ENCODE peak calls at places on chromosomes 12 and 14, in eight cellular contexts. C is CD4-positive, alpha-beta memory T cell; D is astrocyte; K is A549; Q is RWPE2; R is breast epithelium; E is CD8-positive, alpha-beta T cell; W is H9. H is an unnamed sample. For H3K4me1, the result is how much of the 10 kb centered on the place peaks cover.

GRCh38 chr14:70133461-70133860 is 55.3 kb downstream of the SLC8A3 start:
- DNase-seq in C (no peak), D (no peak), K (no peak), Q (no peak), R (no peak), E (no peak), W (no peak), H (no peak)

GRCh38 chr12:80754259-80754658 is 37.5 kb downstream of the MYF5 start:
- DNase-seq in C (no peak), D (no peak), K (no peak), Q (no peak), R (no peak), E (no peak), W (no peak), H (no peak)

GRCh38 chr12:34297126-34297789 is 275.0 kb downstream of the ALG10 start:
- DNase-seq in C (no peak), D (no peak), K (no peak), Q (no peak), R (peak), E (no peak), W (no peak), H (no peak)

GRCh38 chr12:40693503-40693863 is 1.2 kb downstream of the CNTN1 start:
- DNase-seq in C (no peak), D (no peak), K (peak), Q (no peak), R (no peak), E (no peak), W (peak), H (peak)

GRCh38 chr12:53298154-53298553 is 1.3 kb upstream of the MYG1 start:
- DNase-seq in C (no peak), D (peak), K (no peak), Q (no peak), R (no peak), E (no peak), W (no peak), H (no peak)

GRCh38 chr14:69398818-69399210 is 322 bp downstream of the SLC39A9 start:
- DNase-seq in C (no peak), D (no peak), K (no peak), Q (no peak), R (no peak), E (no peak), W (no peak), H (no peak)

GRCh38 chr12:125455556-125455955 is 390.3 kb downstream of the AACS start:
- DNase-seq in C (no peak), D (no peak), K (no peak), Q (no peak), R (no peak), E (no peak), W (no peak), H (peak)

GRCh38 chr12:55906056-55906455 is 21.6 kb downstream of the PYM1 start:
- DNase-seq in C (no peak), D (peak), K (no peak), Q (no peak), R (no peak), E (no peak), W (no peak), H (no peak)

GRCh38 chr12:4960030-4960429 is 50.3 kb downstream of the KCNA1 start:
- DNase-seq in C (no peak), D (no peak), K (peak), Q (no peak), R (no peak), E (no peak), W (no peak), H (peak)

GRCh38 chr14:37257651-37258050 is 59.9 kb downstream of the MIPOL1 start:
- DNase-seq in C (no peak), D (no peak), K (no peak), Q (no peak), R (no peak), E (no peak), W (no peak), H (no peak)

GRCh38 chr12:6462234-6462995 is 8.1 kb downstream of the VAMP1 start:
- DNase-seq in C (no peak), D (no peak), K (no peak), Q (no peak), R (no peak), E (no peak), W (no peak), H (no peak)

GRCh38 chr12:69985656-69986055 is 160.6 kb downstream of the MYRFL start:
- DNase-seq in C (no peak), D (no peak), K (peak), Q (no peak), R (no peak), E (no peak), W (peak), H (peak)

GRCh38 chr12:6724409-6724797 is 557 bp downstream of the COPS7A start:
- DNase-seq in C (no peak), D (no peak), K (peak), Q (no peak), R (no peak), E (peak), W (no peak), H (no peak)

GRCh38 chr14:81818271-81818670 is 284.6 kb upstream of the SEL1L start:
- DNase-seq in C (no peak), D (no peak), K (no peak), Q (no peak), R (no peak), E (no peak), W (no peak), H (no peak)

GRCh38 chr12:40946612-40947194 is 241.4 kb upstream of the PDZRN4 start:
- DNase-seq in C (peak), D (peak), K (peak), Q (no peak), R (no peak), E (no peak), W (no peak), H (no peak)

GRCh38 chr14:57060276-57060956 is 208.3 kb downstream of the EXOC5 start:
- DNase-seq in C (no peak), D (no peak), K (no peak), Q (no peak), R (no peak), E (no peak), W (no peak), H (peak)

GRCh38 chr12:85007836-85008235 is 28.2 kb downstream of the TSPAN19 start:
- DNase-seq in C (no peak), D (no peak), K (peak), Q (no peak), R (no peak), E (no peak), W (no peak), H (no peak)

GRCh38 chr12:110670161-110670701 is 18.7 kb downstream of the HVCN1 start:
- DNase-seq in C (no peak), D (no peak), K (no peak), Q (no peak), R (no peak), E (peak), W (no peak), H (no peak)

GRCh38 chr14:53542692-53543091 is 389.6 kb upstream of the DDHD1 start:
- DNase-seq in C (no peak), D (peak), K (peak), Q (no peak), R (no peak), E (no peak), W (no peak), H (no peak)

GRCh38 chr12:6322352-6322751 is 11.9 kb downstream of the PLEKHG6 start:
- DNase-seq in C (no peak), D (no peak), K (no peak), Q (no peak), R (no peak), E (no peak), W (no peak), H (peak)

GRCh38 chr12:16636435-16637055 is 30.6 kb upstream of the LMO3 start:
- DNase-seq in C (no peak), D (no peak), K (no peak), Q (no peak), R (no peak), E (no peak), W (no peak), H (no peak)

GRCh38 chr14:74309125-74309654 is 6.5 kb upstream of the ABCD4 start:
- DNase-seq in C (no peak), D (no peak), K (no peak), Q (no peak), R (no peak), E (no peak), W (no peak), H (no peak)

GRCh38 chr12:75672212-75672611 is 160.8 kb upstream of the KRR1 start:
- DNase-seq in C (no peak), D (no peak), K (no peak), Q (no peak), R (no peak), E (no peak), W (no peak), H (no peak)

GRCh38 chr14:20386276-20386855 is 26.9 kb downstream of the TEP1 start:
- DNase-seq in C (no peak), D (no peak), K (no peak), Q (no peak), R (no peak), E (no peak), W (no peak), H (no peak)

DNA sequence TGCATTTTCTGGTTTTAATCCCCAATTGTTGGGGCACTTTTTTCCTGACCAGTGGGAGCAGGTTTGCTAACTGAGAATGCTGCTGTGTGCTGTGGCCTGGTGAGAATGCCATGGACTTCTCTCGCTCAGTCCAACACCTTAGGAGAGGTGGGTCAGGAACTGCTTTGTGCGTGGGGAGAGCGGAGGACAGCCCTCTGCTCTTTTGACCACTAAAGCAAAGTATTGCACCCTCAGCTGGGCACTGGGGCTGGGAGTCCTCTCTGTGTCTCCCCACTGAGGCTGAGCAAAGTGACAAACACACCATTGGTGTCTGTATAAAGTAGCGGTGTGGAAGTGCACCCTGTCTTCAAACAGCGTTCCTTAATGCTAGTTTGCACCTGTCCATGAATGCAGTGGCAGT is 136.2 kb downstream of the SAMD4A start:
- DNase-seq in C (no peak), D (no peak), K (no peak), Q (no peak), R (no peak), E (no peak), W (no peak), H (no peak)
- H3K4me1 ChIP-seq in C (under half), D (under half), K (under half), Q (under half), R (under half), E (under half), W (under half), H (under half)

GRCh38 chr12:27531916-27532315 is 7.9 kb downstream of the PPFIBP1 start:
- DNase-seq in C (no peak), D (no peak), K (no peak), Q (no peak), R (no peak), E (no peak), W (no peak), H (no peak)
- H3K4me1 ChIP-seq in C (under half), D (under half), K (under half), Q (under half), R (under half), E (under half), W (under half), H (under half)

GRCh38 chr14:90547250-90547649 is 150.4 kb downstream of the CALM1 start:
- DNase-seq in C (no peak), D (no peak), K (no peak), Q (no peak), R (no peak), E (no peak), W (no peak), H (no peak)
- H3K4me1 ChIP-seq in C (under half), D (under half), K (under half), Q (under half), R (under half), E (under half), W (under half), H (under half)

GRCh38 chr14:65290830-65291229 is 121.7 kb upstream of the FUT8 start:
- DNase-seq in C (no peak), D (peak), K (peak), Q (peak), R (no peak), E (no peak), W (no peak), H (no peak)
- H3K4me1 ChIP-seq in C (half or more), D (under half), K (under half), Q (under half), R (under half), E (half or more), W (under half), H (under half)

DNA sequence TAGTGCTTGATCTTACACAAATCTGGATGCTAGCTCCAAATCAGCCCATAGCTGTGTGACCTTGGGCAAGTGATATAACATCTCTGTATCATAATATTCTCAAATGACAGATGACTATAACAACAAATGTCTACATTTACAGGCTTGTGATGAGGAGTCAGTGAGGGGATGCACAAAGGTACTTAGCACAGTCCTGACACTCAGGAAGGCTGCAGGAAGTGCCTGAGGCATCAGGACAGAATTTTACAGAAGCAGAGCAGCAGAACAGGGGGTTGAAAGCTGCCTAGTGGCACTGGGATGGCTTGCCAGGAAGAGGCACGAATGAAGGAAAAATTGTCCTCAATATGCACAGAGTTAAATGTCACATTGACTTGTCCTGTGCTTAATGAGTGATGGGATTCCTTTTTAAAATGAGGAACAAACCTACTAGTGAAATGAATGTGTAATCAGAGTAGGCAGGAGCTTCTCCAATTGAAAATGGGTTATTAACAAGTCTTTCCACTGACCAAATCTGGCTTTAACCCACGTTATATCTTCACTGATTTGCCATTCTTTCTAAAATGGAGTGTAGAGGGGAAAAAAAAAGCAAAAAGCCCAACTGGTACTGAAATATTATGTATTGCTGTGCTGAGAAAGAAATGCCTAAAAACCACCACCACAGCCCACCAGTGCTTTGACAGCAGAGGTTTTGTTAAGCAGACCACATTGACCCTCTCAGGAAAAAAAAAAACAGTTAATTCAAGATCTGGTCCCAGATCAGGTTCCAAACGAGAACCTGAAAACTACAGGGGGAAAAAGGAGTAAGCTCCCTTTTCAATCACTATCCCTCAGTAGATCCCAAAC is 11.6 kb downstream of the BTG1 start:
- DNase-seq in C (no peak), D (no peak), K (no peak), Q (no peak), R (no peak), E (no peak), W (no peak), H (no peak)
- H3K4me1 ChIP-seq in C (half or more), D (under half), K (half or more), Q (half or more), R (under half), E (half or more), W (under half), H (under half)

GRCh38 chr14:99216191-99216590 is 55.8 kb downstream of the BCL11B start:
- DNase-seq in C (no peak), D (no peak), K (no peak), Q (peak), R (no peak), E (no peak), W (no peak), H (no peak)

GRCh38 chr14:99215277-99215676 is 56.7 kb downstream of the BCL11B start:
- DNase-seq in C (no peak), D (peak), K (no peak), Q (no peak), R (no peak), E (no peak), W (no peak), H (no peak)

GRCh38 chr14:99214701-99215100 is 57.3 kb downstream of the BCL11B start:
- DNase-seq in C (no peak), D (no peak), K (no peak), Q (no peak), R (no peak), E (no peak), W (no peak), H (no peak)

GRCh38 chr14:99217066-99217465 is 54.9 kb downstream of the BCL11B start:
- DNase-seq in C (no peak), D (no peak), K (no peak), Q (no peak), R (no peak), E (no peak), W (no peak), H (no peak)

DNA sequence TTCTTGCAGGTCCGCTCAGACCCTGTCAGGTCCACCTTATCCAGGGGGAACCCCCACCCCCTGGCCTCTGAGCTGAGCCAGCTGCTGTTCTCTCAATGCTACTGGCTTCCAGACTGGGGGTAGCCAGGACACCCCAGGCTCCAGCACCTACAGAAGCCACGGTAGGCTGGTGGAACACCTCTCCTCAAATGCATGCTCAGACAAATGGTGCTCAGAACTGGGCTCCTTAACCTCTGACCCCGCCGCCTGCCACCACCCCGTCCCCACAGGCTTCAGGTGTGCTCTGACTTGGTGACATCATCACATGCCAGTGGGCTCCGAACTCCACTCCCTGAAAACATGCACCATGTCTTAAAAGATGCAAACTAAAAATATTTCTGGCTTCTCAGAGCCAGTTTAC is 54.4 kb downstream of the BCL11B start:
- DNase-seq in C (no peak), D (no peak), K (no peak), Q (peak), R (no peak), E (no peak), W (no peak), H (no peak)
- H3K4me1 ChIP-seq in C (half or more), D (under half), K (under half), Q (under half), R (under half), E (half or more), W (under half), H (under half)

GRCh38 chr12:92552412-92553108 is 150.2 kb upstream of the PLEKHG7 start:
- DNase-seq in C (no peak), D (peak), K (peak), Q (no peak), R (no peak), E (no peak), W (no peak), H (no peak)
- H3K4me1 ChIP-seq in C (under half), D (under half), K (under half), Q (under half), R (under half), E (under half), W (under half), H (under half)

GRCh38 chr14:21526672-21527319 is 650 bp upstream of the SALL2 start:
- DNase-seq in C (no peak), D (no peak), K (no peak), Q (no peak), R (no peak), E (no peak), W (peak), H (peak)

GRCh38 chr14:21527320-21527679 is 1.2 kb upstream of the SALL2 start:
- DNase-seq in C (no peak), D (no peak), K (no peak), Q (no peak), R (no peak), E (no peak), W (no peak), H (no peak)

GRCh38 chr14:21524575-21525518 is 1.3 kb downstream of the SALL2 start:
- DNase-seq in C (no peak), D (no peak), K (no peak), Q (no peak), R (no peak), E (no peak), W (no peak), H (no peak)

GRCh38 chr14:21525571-21525970 is 575 bp downstream of the SALL2 start:
- DNase-seq in C (no peak), D (peak), K (no peak), Q (no peak), R (no peak), E (no peak), W (no peak), H (peak)

DNA sequence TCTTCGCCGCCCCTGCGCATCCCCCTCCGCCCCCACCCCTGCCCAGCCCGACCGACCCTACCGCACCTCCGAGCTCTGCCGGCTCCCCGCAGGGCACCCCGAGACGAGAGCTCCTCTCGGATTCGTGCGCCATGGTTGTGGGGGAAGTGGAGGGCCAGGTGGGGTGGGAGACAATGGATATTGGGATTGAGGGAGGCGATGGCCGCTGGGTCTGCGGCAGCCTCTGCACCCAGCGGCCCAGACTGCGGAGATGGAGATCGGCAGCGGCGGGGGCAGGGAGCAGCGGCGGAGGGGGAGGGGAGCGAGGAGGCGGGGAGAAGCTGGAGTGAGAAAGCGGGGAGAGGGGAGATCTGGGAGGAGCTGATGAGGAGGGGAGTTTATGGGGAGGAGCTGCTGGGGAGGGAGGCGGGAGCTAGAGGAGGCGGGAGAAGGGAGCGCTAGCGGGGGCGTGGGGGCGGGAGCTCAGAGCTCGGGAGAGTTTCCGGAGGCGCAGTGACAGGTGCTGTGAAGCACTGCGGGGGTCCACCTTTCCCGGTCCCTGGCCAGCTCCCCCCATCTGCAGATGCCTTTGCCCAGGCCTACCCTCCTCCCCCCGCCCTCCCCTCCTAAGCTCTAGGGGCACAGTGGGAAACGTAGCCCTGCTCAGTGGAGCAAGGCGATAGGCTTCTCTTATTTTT is at the start of gene SALL2:
- DNase-seq in C (peak), D (peak), K (peak), Q (peak), R (peak), E (peak), W (peak), H (peak)
- H3K4me1 ChIP-seq in C (under half), D (under half), K (under half), Q (under half), R (under half), E (under half), W (under half), H (under half)

GRCh38 chr14:51185754-51186153 is 54.3 kb upstream of the TMX1 start:
- DNase-seq in C (no peak), D (no peak), K (no peak), Q (no peak), R (no peak), E (no peak), W (no peak), H (no peak)
- H3K4me1 ChIP-seq in C (under half), D (under half), K (under half), Q (under half), R (under half), E (under half), W (under half), H (under half)